ENCODE peak calls at places on chromosomes 6 and 20, in nine cellular contexts. O is right lobe of liver, S is epithelial cell of esophagus, K is PC-3, C is heart left ventricle, H is PC-9, E is fibroblast of the aortic adventitia, U is cardiac muscle cell, V is GM06990. Z is an unnamed sample.
A peak's percentile ranks its signal among the peaks of the same experiment; 100 is the strongest.

GRCh38 chr20:56809668-56810067 is 180.6 kb downstream of the TFAP2C start:
- DNase-seq in S (no peak), H (no peak), K (no peak), E (no peak), V (no peak), O (no peak), C (no peak), U (no peak), Z (no peak)

GRCh38 chr20:47970282-47970903 is 185.1 kb upstream of the SULF2 start:
- DNase-seq in U (no peak), E (no peak), S (no peak), V (no peak), H (no peak), K (peak; percentile 39), C (no peak), O (no peak), Z (no peak)

GRCh38 chr6:12288211-12288618 is 1.9 kb upstream of the EDN1 start:
- DNase-seq in K (peak; percentile 48), C (no peak), V (no peak), H (peak; percentile 82), E (no peak), O (no peak), U (no peak), S (peak; percentile 77), Z (no peak)

GRCh38 chr6:151482290-151482689 is 11.5 kb upstream of the CCDC170 start:
- DNase-seq in V (no peak), K (no peak), O (no peak), H (no peak), C (no peak), U (peak; percentile 58), E (peak; percentile 33), S (peak; percentile 10), Z (no peak)

GRCh38 chr6:91081452-91082067 is 494.7 kb upstream of the MAP3K7 start:
- DNase-seq in V (no peak), U (peak; percentile 82), S (peak; percentile 61), H (no peak), K (peak; percentile 59), C (no peak), O (no peak), E (peak; percentile 38), Z (peak; percentile 29)

GRCh38 chr6:73225396-73225795 is at the start of gene KHDC1L:
- DNase-seq in C (no peak), U (no peak), E (no peak), V (no peak), K (no peak), O (no peak), H (no peak), S (no peak), Z (no peak)

GRCh38 chr20:40860487-40860902 is 168.1 kb upstream of the TOP1 start:
- DNase-seq in V (no peak), K (peak; percentile 29), O (no peak), H (no peak), C (no peak), U (peak; percentile 81), S (peak; percentile 33), E (peak; percentile 82), Z (no peak)

GRCh38 chr6:16683524-16684194 is 77.6 kb downstream of the ATXN1 start:
- DNase-seq in K (peak; percentile 96), O (peak; percentile 72), U (peak; percentile 85), E (peak; percentile 81), S (peak; percentile 93), H (peak; percentile 82), C (no peak), V (no peak), Z (no peak)

GRCh38 chr6:108127826-108128225 is 38.0 kb upstream of the NR2E1 start:
- DNase-seq in E (no peak), S (peak; percentile 72), K (peak; percentile 87), H (peak; percentile 19), O (no peak), C (no peak), U (no peak), V (no peak), Z (no peak)

GRCh38 chr6:150770631-150771030 is 94.9 kb upstream of the MTHFD1L start:
- DNase-seq in O (no peak), U (peak; percentile 66), V (no peak), K (no peak), H (no peak), S (no peak), E (peak; percentile 41), C (no peak), Z (no peak)

GRCh38 chr6:16836186-16836981 is 75.1 kb upstream of the ATXN1 start:
- DNase-seq in H (no peak), U (no peak), S (no peak), C (no peak), V (peak; percentile 66), K (no peak), O (no peak), E (peak; percentile 11), Z (no peak)

GRCh38 chr6:20921533-20921932 is 387.3 kb downstream of the CDKAL1 start:
- DNase-seq in U (peak; percentile 68), H (no peak), C (no peak), K (no peak), O (no peak), E (peak; percentile 89), S (no peak), V (no peak), Z (no peak)

GRCh38 chr6:141470810-141471209 is 661.9 kb upstream of the GJE1 start:
- DNase-seq in K (no peak), V (no peak), O (no peak), E (no peak), C (no peak), U (no peak), S (no peak), H (no peak), Z (no peak)

GRCh38 chr6:50270427-50270826 is 220.7 kb upstream of the DEFB112 start:
- DNase-seq in U (no peak), S (peak; percentile 10), K (no peak), C (no peak), O (no peak), E (no peak), H (no peak), V (no peak), Z (no peak)

GRCh38 chr6:3294396-3294795 is 35.6 kb downstream of the PSMG4 start:
- DNase-seq in O (peak; percentile 20), S (no peak), U (no peak), K (no peak), C (no peak), V (no peak), E (no peak), H (no peak), Z (no peak)

GRCh38 chr20:37362821-37363220 is 16.9 kb downstream of the SRC start:
- DNase-seq in E (no peak), S (no peak), O (no peak), H (no peak), V (no peak), K (no peak), U (no peak), C (no peak), Z (no peak)

GRCh38 chr6:134217110-134217509 is 100.8 kb downstream of the SGK1 start:
- DNase-seq in K (no peak), U (no peak), C (no peak), V (no peak), O (no peak), E (peak; percentile 43), S (no peak), H (no peak), Z (no peak)

GRCh38 chr6:112384511-112384910 is 37.4 kb downstream of the RFPL4B start:
- DNase-seq in U (no peak), C (no peak), H (no peak), O (no peak), E (no peak), S (no peak), V (no peak), K (no peak), Z (no peak)

GRCh38 chr6:30071858-30072257 is 3.7 kb downstream of the RNF39 start:
- DNase-seq in K (no peak), O (no peak), U (no peak), E (no peak), C (no peak), S (no peak), V (no peak), H (no peak), Z (no peak)

GRCh38 chr20:38170914-38171300 is 5.8 kb upstream of the TGM2 start:
- DNase-seq in E (no peak), S (no peak), O (no peak), U (no peak), V (no peak), K (no peak), H (no peak), C (no peak), Z (no peak)

GRCh38 chr6:95216560-95216959 is 360.8 kb upstream of the MANEA start:
- DNase-seq in U (no peak), E (no peak), H (no peak), C (no peak), V (no peak), O (no peak), K (no peak), S (no peak), Z (no peak)

GRCh38 chr6:126252154-126252553 is 87.8 kb upstream of the CENPW start:
- DNase-seq in O (no peak), E (no peak), H (no peak), V (no peak), U (no peak), S (no peak), K (no peak), C (no peak), Z (no peak)
- TF ChIP-seq CTCF in O (no peak), E (no peak), H (no peak), V (peak; percentile 34), U (no peak), S (peak; percentile 20), K (no peak), C (no peak), Z (no peak)

GRCh38 chr6:6878921-6879585 is 228.7 kb upstream of the RREB1 start:
- DNase-seq in C (no peak), E (peak; percentile 2), S (peak; percentile 79), K (no peak), U (no peak), O (no peak), V (no peak), H (no peak), Z (no peak)
- TF ChIP-seq CTCF in C (no peak), E (no peak), S (no peak), K (no peak), U (no peak), O (no peak), V (no peak), H (no peak), Z (no peak)

DNA sequence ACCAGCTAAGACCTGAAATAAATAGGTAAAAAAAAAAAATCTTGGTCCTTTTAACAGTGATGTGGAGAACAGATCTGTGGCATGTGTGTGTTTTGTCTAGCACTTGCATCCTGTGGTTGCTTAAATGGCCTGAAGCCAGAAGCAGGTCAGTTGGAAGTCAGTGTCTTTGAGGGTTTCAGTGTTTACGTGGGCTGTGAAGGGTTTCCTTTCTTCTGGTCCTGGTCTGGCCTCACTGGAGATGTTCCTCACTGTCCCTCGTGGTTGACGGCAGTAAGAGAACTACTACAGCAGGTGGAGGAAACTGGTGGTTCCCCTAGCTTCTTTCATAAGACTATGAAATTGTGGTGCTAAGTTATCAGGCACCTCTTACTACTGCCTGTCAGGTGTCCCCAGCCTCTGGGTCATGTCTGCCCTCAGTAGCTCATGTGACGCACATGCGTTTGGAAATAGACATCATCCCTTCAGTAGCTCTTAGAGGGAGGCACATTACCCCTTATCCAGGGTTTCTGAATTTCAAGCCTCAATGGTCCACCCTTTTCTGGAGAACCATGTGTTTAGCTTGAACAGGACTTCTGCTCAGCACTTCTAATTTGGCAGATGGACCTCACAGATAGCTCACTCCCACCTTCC is 59.4 kb upstream of the SCP2D1 start:
- DNase-seq in S (no peak), H (no peak), U (no peak), O (no peak), V (no peak), C (no peak), E (no peak), K (no peak), Z (no peak)
- TF ChIP-seq CTCF in S (no peak), H (no peak), U (no peak), O (no peak), V (peak; percentile 19), C (no peak), E (no peak), K (no peak), Z (no peak)

GRCh38 chr20:33667245-33668086 is 723 bp downstream of the ACTL10 start:
- DNase-seq in U (peak; percentile 86), O (peak; percentile 81), V (peak; percentile 88), S (peak; percentile 78), H (peak; percentile 88), C (no peak), K (peak; percentile 76), E (peak; percentile 74), Z (peak; percentile 39)
- TF ChIP-seq CTCF in U (no peak), O (no peak), V (peak; percentile 98), S (no peak), H (no peak), C (no peak), K (no peak), E (no peak), Z (peak; percentile 90)

Z was measured in neural crest cell.